ENCODE peak calls at places on chromosomes 6 and 20, in eight cellular contexts. P, W, V, B, G, I, X and H are unnamed samples. For H3K9me2, the result is how much of the 10 kb centered on the place peaks cover.

GRCh38 chr20:31496761-31497295 is 17.4 kb upstream of the HM13 start:
- DNase-seq in P (no peak), W (no peak), V (peak), B (no peak), G (no peak), I (no peak), X (no peak), H (peak)

GRCh38 chr6:152573762-152574161 is 63.4 kb downstream of the SYNE1 start:
- DNase-seq in P (no peak), W (no peak), V (peak), B (no peak), G (no peak), I (no peak), X (no peak), H (no peak)

GRCh38 chr6:140893432-140893831 is 1239.3 kb upstream of the GJE1 start:
- DNase-seq in P (no peak), W (no peak), V (no peak), B (peak), G (no peak), I (no peak), X (no peak), H (no peak)

GRCh38 chr6:108795814-108796213 is 52.4 kb upstream of the ARMC2 start:
- DNase-seq in P (no peak), W (no peak), V (no peak), B (no peak), G (no peak), I (no peak), X (no peak), H (no peak)

GRCh38 chr6:35687658-35688604 is 784 bp downstream of the FKBP5 start:
- DNase-seq in P (peak), W (peak), V (peak), B (peak), G (peak), I (peak), X (peak), H (peak)

GRCh38 chr20:51371720-51372119 is 170.8 kb downstream of the NFATC2 start:
- DNase-seq in P (no peak), W (no peak), V (no peak), B (no peak), G (no peak), I (no peak), X (no peak), H (no peak)

GRCh38 chr6:69155467-69155866 is 520.4 kb downstream of the ADGRB3 start:
- DNase-seq in P (no peak), W (no peak), V (no peak), B (no peak), G (no peak), I (no peak), X (no peak), H (no peak)

GRCh38 chr6:136586295-136586694 is 36.1 kb upstream of the MAP7 start:
- DNase-seq in P (no peak), W (no peak), V (peak), B (no peak), G (no peak), I (no peak), X (no peak), H (peak)

GRCh38 chr6:94300424-94301144 is 881.2 kb upstream of the EPHA7 start:
- DNase-seq in P (no peak), W (no peak), V (no peak), B (no peak), G (no peak), I (no peak), X (no peak), H (no peak)

GRCh38 chr6:135922170-135922569 is 70.7 kb downstream of the PDE7B start:
- DNase-seq in P (no peak), W (peak), V (peak), B (peak), G (peak), I (peak), X (no peak), H (peak)

GRCh38 chr6:84588697-84589080 is 175.7 kb downstream of the TBX18 start:
- DNase-seq in P (no peak), W (no peak), V (no peak), B (no peak), G (no peak), I (no peak), X (no peak), H (no peak)

GRCh38 chr6:166556871-166557322 is 29.6 kb downstream of the RAMACL start:
- DNase-seq in P (no peak), W (peak), V (peak), B (peak), G (peak), I (no peak), X (no peak), H (no peak)

GRCh38 chr20:14829897-14830296 is 492.5 kb upstream of the FLRT3 start:
- DNase-seq in P (no peak), W (no peak), V (no peak), B (no peak), G (no peak), I (no peak), X (no peak), H (no peak)

GRCh38 chr6:14917101-14917500 is 328.8 kb upstream of the JARID2 start:
- DNase-seq in P (no peak), W (peak), V (peak), B (no peak), G (no peak), I (no peak), X (no peak), H (no peak)

GRCh38 chr6:73003302-73003701 is 222.0 kb downstream of the KHDC1L start:
- DNase-seq in P (no peak), W (no peak), V (no peak), B (peak), G (no peak), I (no peak), X (no peak), H (no peak)

GRCh38 chr6:113755449-113756289 is 101.5 kb upstream of the MARCKS start:
- DNase-seq in P (peak), W (no peak), V (no peak), B (no peak), G (no peak), I (no peak), X (peak), H (no peak)

GRCh38 chr6:18598865-18599264 is 211.7 kb downstream of the RNF144B start:
- DNase-seq in P (no peak), W (no peak), V (no peak), B (no peak), G (no peak), I (no peak), X (no peak), H (no peak)

GRCh38 chr6:81788748-81789147 is 36.3 kb upstream of the TENT5A start:
- DNase-seq in P (no peak), W (no peak), V (no peak), B (no peak), G (no peak), I (no peak), X (no peak), H (peak)

GRCh38 chr6:119036076-119036475 is 42.4 kb downstream of the FAM184A start:
- DNase-seq in P (no peak), W (no peak), V (no peak), B (no peak), G (no peak), I (no peak), X (no peak), H (no peak)

GRCh38 chr6:87897581-87898147 is 150.0 kb upstream of the SPACA1 start:
- DNase-seq in P (no peak), W (no peak), V (peak), B (no peak), G (no peak), I (no peak), X (no peak), H (no peak)

GRCh38 chr20:23111307-23111943 is 25.3 kb upstream of the CD93 start:
- DNase-seq in P (no peak), W (no peak), V (no peak), B (no peak), G (no peak), I (no peak), X (no peak), H (no peak)

GRCh38 chr20:54155736-54156317 is 18.0 kb downstream of the CYP24A1 start:
- DNase-seq in P (no peak), W (no peak), V (no peak), B (no peak), G (no peak), I (no peak), X (no peak), H (no peak)

GRCh38 chr20:41643504-41643938 is 25.3 kb upstream of the CHD6 start:
- DNase-seq in P (no peak), W (peak), V (peak), B (peak), G (peak), I (no peak), X (no peak), H (peak)

GRCh38 chr20:16260911-16261310 is 312.3 kb downstream of the KIF16B start:
- DNase-seq in P (no peak), W (peak), V (peak), B (no peak), G (no peak), I (no peak), X (no peak), H (no peak)

GRCh38 chr6:16929814-16930213 is 168.6 kb upstream of the ATXN1 start:
- DNase-seq in P (no peak), W (peak), V (peak), B (no peak), G (no peak), I (no peak), X (no peak), H (peak)

GRCh38 chr6:5025911-5026819 is 22.3 kb upstream of the RPP40 start:
- DNase-seq in P (no peak), W (no peak), V (peak), B (peak), G (no peak), I (peak), X (no peak), H (peak)
- H2AFZ ChIP-seq in P (no peak), W (no peak), V (peak), B (peak), G (no peak), I (peak), X (peak), H (peak)

GRCh38 chr20:46998497-46999190 is 104.0 kb downstream of the EYA2 start:
- DNase-seq in P (no peak), W (no peak), V (no peak), B (peak), G (no peak), I (no peak), X (no peak), H (peak)
- TF ChIP-seq EZH2phosphoT487 in P (no peak), W (no peak), V (no peak), B (no peak), G (no peak), I (no peak), X (no peak), H (no peak)

DNA sequence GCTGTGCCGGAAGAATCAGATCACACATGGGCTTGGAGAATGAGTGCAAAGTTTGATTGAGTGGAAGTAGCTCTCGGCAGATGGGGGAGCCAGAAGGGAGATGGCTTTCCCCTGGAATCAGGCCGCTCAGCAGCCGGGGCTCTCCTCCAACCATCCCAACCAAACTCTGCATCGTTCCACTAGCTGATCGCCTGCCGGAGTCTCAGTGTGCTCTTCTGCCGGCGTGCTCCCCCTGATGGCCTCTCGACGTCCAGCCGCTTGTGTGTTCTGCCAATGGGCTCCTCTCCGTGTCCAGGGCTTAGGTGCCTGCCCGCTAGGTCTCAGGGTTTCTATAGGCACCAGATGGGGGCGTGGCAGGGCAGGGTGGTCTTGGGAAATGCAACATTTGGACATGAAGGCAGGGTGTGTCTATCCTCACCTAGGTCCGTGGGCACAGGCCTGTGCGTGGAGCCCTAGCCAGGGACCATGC is 4.9 kb upstream of the BIRC7 start:
- DNase-seq in P (no peak), W (peak), V (peak), B (peak), G (no peak), I (peak), X (peak), H (peak)
- H3K9me2 ChIP-seq in P (under half), W (under half), V (under half), B (under half), G (under half), I (under half), X (under half), H (under half)

DNA sequence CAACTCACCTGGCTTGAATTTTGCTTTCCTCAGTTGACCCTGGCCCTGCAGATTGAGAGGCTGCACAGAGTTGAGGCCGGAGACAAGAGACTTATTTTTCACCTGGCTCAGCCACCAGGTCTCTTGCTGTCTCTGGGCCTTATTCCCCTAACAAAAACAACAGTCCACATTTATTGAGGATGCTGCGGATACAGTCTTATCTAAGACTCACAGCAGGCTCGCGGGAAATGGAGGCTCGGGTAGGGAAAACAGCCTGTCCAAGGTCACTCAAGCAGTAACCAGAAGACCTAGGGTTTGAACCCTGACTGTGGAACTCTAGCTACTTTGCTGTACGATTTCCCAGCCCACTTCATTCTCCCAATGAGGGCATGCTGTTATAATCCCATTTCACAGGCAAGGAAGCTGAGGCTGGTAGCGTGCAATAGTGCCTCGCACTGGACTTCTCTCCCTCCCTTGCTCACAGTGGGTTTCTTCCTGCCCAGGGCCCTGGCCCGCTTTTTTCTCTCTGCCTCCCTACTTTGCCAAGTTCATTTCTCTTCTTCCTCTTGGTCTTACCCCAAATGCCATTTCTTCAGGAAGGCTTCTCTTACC is 57.7 kb downstream of the RBM38 start:
- DNase-seq in P (no peak), W (no peak), V (no peak), B (no peak), G (no peak), I (no peak), X (no peak), H (no peak)
- H2AFZ ChIP-seq in P (no peak), W (no peak), V (no peak), B (no peak), G (no peak), I (no peak), X (no peak), H (no peak)